ENCODE peak calls at places on chromosomes 13 and 19, in four cellular contexts. Y, A, Q and Z are unnamed samples.

GRCh38 chr19:35484637-35485036 is 5.6 kb downstream of the KRTDAP start:
- DNase-seq in Q (no peak), A (peak; percentile 56), Y (no peak), Z (no peak)

GRCh38 chr13:49370390-49370789 is 73.5 kb downstream of the CAB39L start:
- DNase-seq in A (peak; percentile 21), Y (no peak), Q (no peak), Z (no peak)

GRCh38 chr19:48480151-48480475 is 10.9 kb downstream of the CYTH2 start:
- DNase-seq in A (no peak), Q (no peak), Y (no peak), Z (peak; percentile 75)

GRCh38 chr19:18292460-18292809 is 11.0 kb upstream of the JUND start:
- DNase-seq in Y (no peak), A (no peak), Q (no peak), Z (no peak)

GRCh38 chr13:30466358-30466714 is 600 bp upstream of the HMGB1 start:
- DNase-seq in A (peak; percentile 73), Y (peak; percentile 30), Q (peak; percentile 44), Z (peak; percentile 64)

GRCh38 chr19:29550896-29551295 is 25.1 kb downstream of the VSTM2B start:
- DNase-seq in Q (no peak), Y (no peak), A (no peak), Z (no peak)

GRCh38 chr13:94325660-94326059 is 153.8 kb downstream of the DCT start:
- DNase-seq in A (no peak), Q (no peak), Y (no peak), Z (no peak)

GRCh38 chr13:42056585-42056984 is 8.1 kb downstream of the DGKH start:
- DNase-seq in A (no peak), Y (no peak), Q (no peak), Z (no peak)

GRCh38 chr13:85590231-85590931 is 208.8 kb downstream of the SLITRK6 start:
- DNase-seq in Y (peak; percentile 78), A (no peak), Q (no peak), Z (no peak)

GRCh38 chr13:29922896-29923295 is 72.5 kb upstream of the UBL3 start:
- DNase-seq in A (no peak), Q (no peak), Y (peak; percentile 72), Z (peak; percentile 84)

GRCh38 chr13:25247345-25247744 is 39.9 kb downstream of the MTMR6 start:
- DNase-seq in Y (no peak), A (peak; percentile 15), Q (no peak), Z (no peak)

GRCh38 chr19:1945899-1946298 is 4.9 kb downstream of the CSNK1G2 start:
- DNase-seq in Q (no peak), Y (peak; percentile 61), A (peak; percentile 9), Z (peak; percentile 45)

GRCh38 chr19:32688315-32688714 is 3.3 kb upstream of the NUDT19 start:
- DNase-seq in Y (no peak), A (no peak), Q (no peak), Z (no peak)

GRCh38 chr13:95301947-95302386 is 716 bp upstream of the ABCC4 start:
- DNase-seq in Q (peak; percentile 10), Y (no peak), A (no peak), Z (no peak)

GRCh38 chr19:33416307-33417215 is 43.1 kb downstream of the CEBPG start:
- DNase-seq in A (peak; percentile 66), Q (peak; percentile 41), Y (peak; percentile 77), Z (peak; percentile 71)

GRCh38 chr13:20051366-20051765 is 92.8 kb downstream of the ZMYM2 start:
- DNase-seq in A (no peak), Y (no peak), Q (no peak), Z (no peak)

GRCh38 chr13:50846861-50847475 is 3.5 kb upstream of the DLEU7 start:
- DNase-seq in Q (no peak), Y (no peak), A (peak; percentile 60), Z (no peak)

GRCh38 chr13:79915386-79915785 is 425.5 kb downstream of the SPRY2 start:
- DNase-seq in Y (no peak), Q (no peak), A (no peak), Z (no peak)

GRCh38 chr13:42497798-42498197 is 76.2 kb upstream of the TNFSF11 start:
- DNase-seq in Q (no peak), A (no peak), Y (peak; percentile 81), Z (peak; percentile 52)

GRCh38 chr19:21626091-21626490 is 120.7 kb downstream of the ZNF429 start:
- DNase-seq in A (no peak), Q (no peak), Y (no peak), Z (no peak)

GRCh38 chr13:47933688-47934011 is 67.4 kb downstream of the SUCLA2 start:
- DNase-seq in Q (no peak), A (no peak), Y (peak; percentile 17), Z (no peak)

GRCh38 chr13:47930649-47931165 is 70.4 kb downstream of the SUCLA2 start:
- DNase-seq in Y (no peak), Q (no peak), A (no peak), Z (no peak)

GRCh38 chr13:47934371-47934770 is 66.7 kb downstream of the SUCLA2 start:
- DNase-seq in Q (no peak), Y (no peak), A (no peak), Z (no peak)

GRCh38 chr13:47929156-47929555 is 71.9 kb downstream of the SUCLA2 start:
- DNase-seq in A (no peak), Q (no peak), Y (no peak), Z (peak; percentile 67)

DNA sequence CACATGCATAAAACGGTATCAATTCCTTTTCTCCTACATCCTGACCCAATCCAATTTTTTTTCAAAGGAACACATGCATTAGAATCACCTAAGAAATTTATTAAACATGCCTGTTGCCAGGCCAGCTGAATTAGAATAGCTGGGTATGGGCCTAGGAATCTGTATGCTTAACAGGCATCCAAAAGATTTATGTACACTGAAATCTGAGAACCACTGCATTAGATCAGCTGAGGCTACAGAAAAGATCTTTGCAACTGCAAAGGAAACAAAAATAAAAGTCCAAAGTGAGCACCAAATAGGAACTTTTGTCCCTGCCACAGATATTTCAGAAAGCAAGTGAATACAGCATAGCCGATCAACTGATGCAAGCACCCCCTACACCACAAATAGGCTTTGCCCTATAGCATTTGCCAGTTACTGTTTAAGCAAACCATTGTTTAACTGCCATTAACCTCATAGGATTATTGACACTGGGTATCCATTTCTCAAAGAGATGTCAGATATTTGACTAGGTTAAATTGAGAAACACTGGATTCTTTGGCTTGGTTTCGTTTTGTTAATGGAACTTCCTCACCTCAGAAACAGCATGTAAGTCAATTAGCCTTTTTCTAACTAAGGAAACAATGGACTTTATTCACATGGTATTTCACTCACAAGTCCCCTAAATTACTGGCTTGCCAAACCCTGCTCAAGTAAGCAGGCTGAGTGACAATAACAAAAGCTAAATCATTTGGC is 68.0 kb downstream of the SUCLA2 start:
- DNase-seq in Y (no peak), A (no peak), Q (no peak), Z (no peak)
- TF ChIP-seq EZH2phosphoT487 in Y (no peak), A (no peak), Q (no peak), Z (no peak)

GRCh38 chr13:46617382-46617781 is 64.4 kb downstream of the LRCH1 start:
- DNase-seq in A (no peak), Q (no peak), Y (no peak), Z (peak; percentile 45)
- H4K20me1 ChIP-seq in A (peaks cover 24% of the 10 kb centered on the region), Q (no peaks in the 10 kb centered on the region), Y (no peaks in the 10 kb centered on the region), Z (no peaks in the 10 kb centered on the region)

GRCh38 chr13:100045355-100045754 is 43.5 kb upstream of the PCCA start:
- DNase-seq in Q (no peak), Y (no peak), A (no peak), Z (no peak)
- TF ChIP-seq EZH2phosphoT487 in Q (no peak), Y (no peak), A (no peak), Z (no peak)

GRCh38 chr13:91351980-91352379 is 4.5 kb downstream of the MIR17HG start:
- DNase-seq in Y (no peak), Q (no peak), A (peak; percentile 45), Z (no peak)

GRCh38 chr13:91348906-91349435 is 1.5 kb downstream of the MIR17HG start:
- DNase-seq in Q (peak; percentile 76), A (peak; percentile 100), Y (peak; percentile 83), Z (peak; percentile 89)

GRCh38 chr13:91347996-91348905 is 764 bp downstream of the MIR17HG start:
- DNase-seq in A (peak; percentile 93), Q (peak; percentile 31), Y (no peak), Z (peak; percentile 79)

GRCh38 chr13:91351123-91351522 is 3.6 kb downstream of the MIR17HG start:
- DNase-seq in A (peak; percentile 47), Q (no peak), Y (no peak), Z (no peak)

GRCh38 chr13:91349992-91350911 is 2.8 kb downstream of the MIR17HG start:
- DNase-seq in Q (no peak), Y (no peak), A (peak; percentile 71), Z (no peak)
- H4K20me1 ChIP-seq in Q (no peaks in the 10 kb centered on the region), Y (peaks cover 59% of the 10 kb centered on the region), A (peaks cover 63% of the 10 kb centered on the region), Z (no peaks in the 10 kb centered on the region)

GRCh38 chr13:47678201-47678963 is 322.7 kb downstream of the SUCLA2 start:
- DNase-seq in Q (no peak), A (no peak), Y (no peak), Z (peak; percentile 33)

GRCh38 chr13:47675871-47676270 is 325.2 kb downstream of the SUCLA2 start:
- DNase-seq in Q (no peak), A (no peak), Y (no peak), Z (no peak)

GRCh38 chr13:47680752-47681151 is 320.3 kb downstream of the SUCLA2 start:
- DNase-seq in Y (peak; percentile 46), A (no peak), Q (no peak), Z (peak; percentile 72)

GRCh38 chr13:47679391-47679790 is 321.7 kb downstream of the SUCLA2 start:
- DNase-seq in Q (no peak), Y (peak; percentile 52), A (no peak), Z (peak; percentile 76)
- TF ChIP-seq EZH2phosphoT487 in Q (no peak), Y (no peak), A (no peak), Z (no peak)

GRCh38 chr19:3389876-3390361 is 23.5 kb downstream of the NFIC start:
- DNase-seq in A (no peak), Q (no peak), Y (no peak), Z (peak; percentile 48)

GRCh38 chr19:3389446-3389778 is 23.0 kb downstream of the NFIC start:
- DNase-seq in Q (no peak), A (no peak), Y (no peak), Z (no peak)

GRCh38 chr19:3387645-3388589 is 21.5 kb downstream of the NFIC start:
- DNase-seq in Y (no peak), A (no peak), Q (no peak), Z (peak; percentile 74)

GRCh38 chr19:3396881-3397265 is 30.5 kb downstream of the NFIC start:
- DNase-seq in Q (no peak), Y (no peak), A (no peak), Z (peak; percentile 51)

GRCh38 chr19:3392480-3392879 is 26.1 kb downstream of the NFIC start:
- DNase-seq in Y (no peak), Q (no peak), A (no peak), Z (no peak)
- H4K20me1 ChIP-seq in Y (peaks cover 12% of the 10 kb centered on the region), Q (no peaks in the 10 kb centered on the region), A (no peaks in the 10 kb centered on the region), Z (peaks cover 7% of the 10 kb centered on the region)